ENCODE peak calls at places on chromosomes 2 and 18, in four cellular contexts. Y is MM.1S, V is GM23338, H is PC-9. S is an unnamed sample.

GRCh38 chr2:183164111-183165015 is 40.1 kb downstream of the NUP35 start:
- DNase-seq in V (no peak), Y (no peak), H (no peak), S (no peak)

GRCh38 chr18:56900195-56901094 is 246.4 kb upstream of the BOD1L2 start:
- DNase-seq in Y (no peak), V (no peak), H (no peak), S (no peak)

GRCh38 chr2:161943012-161943411 is 131.0 kb downstream of the DPP4 start:
- DNase-seq in V (no peak), Y (no peak), H (no peak), S (no peak)

GRCh38 chr2:42562474-42563144 is 5.8 kb upstream of the MTA3 start:
- DNase-seq in H (peak; percentile 99), Y (no peak), V (no peak), S (peak; percentile 85)

GRCh38 chr18:811192-812122 is 585 bp downstream of the YES1 start:
- DNase-seq in H (no peak), V (peak; percentile 64), Y (no peak), S (peak; percentile 37)

GRCh38 chr2:236819275-236820002 is 249.8 kb downstream of the ACKR3 start:
- DNase-seq in V (peak; percentile 17), Y (no peak), H (no peak), S (no peak)

GRCh38 chr2:86480105-86480504 is 38.9 kb downstream of the KDM3A start:
- DNase-seq in Y (no peak), V (no peak), H (no peak), S (no peak)

GRCh38 chr2:151407281-151407680 is 2.4 kb upstream of the RIF1 start:
- DNase-seq in V (no peak), H (no peak), Y (no peak), S (no peak)

GRCh38 chr2:203547356-203547755 is 12.3 kb upstream of the RAPH1 start:
- DNase-seq in Y (no peak), V (no peak), H (no peak), S (no peak)

GRCh38 chr2:39326644-39327043 is 82.9 kb upstream of the CDKL4 start:
- DNase-seq in Y (no peak), V (peak; percentile 53), H (no peak), S (no peak)

GRCh38 chr18:36783792-36784191 is 45.0 kb downstream of the TPGS2 start:
- DNase-seq in H (no peak), Y (no peak), V (no peak), S (no peak)

GRCh38 chr18:74745658-74746403 is 148.2 kb downstream of the ZNF407 start:
- DNase-seq in Y (no peak), V (no peak), H (peak; percentile 81), S (peak; percentile 89)

GRCh38 chr2:73776381-73776780 is 3.5 kb downstream of the DUSP11 start:
- DNase-seq in H (no peak), Y (no peak), V (no peak), S (no peak)

GRCh38 chr2:174606336-174606735 is 8.7 kb upstream of the WIPF1 start:
- DNase-seq in Y (no peak), V (no peak), H (no peak), S (peak; percentile 89)

GRCh38 chr18:11105463-11105862 is 43.9 kb downstream of the PIEZO2 start:
- DNase-seq in H (no peak), V (no peak), Y (no peak), S (no peak)

DNA sequence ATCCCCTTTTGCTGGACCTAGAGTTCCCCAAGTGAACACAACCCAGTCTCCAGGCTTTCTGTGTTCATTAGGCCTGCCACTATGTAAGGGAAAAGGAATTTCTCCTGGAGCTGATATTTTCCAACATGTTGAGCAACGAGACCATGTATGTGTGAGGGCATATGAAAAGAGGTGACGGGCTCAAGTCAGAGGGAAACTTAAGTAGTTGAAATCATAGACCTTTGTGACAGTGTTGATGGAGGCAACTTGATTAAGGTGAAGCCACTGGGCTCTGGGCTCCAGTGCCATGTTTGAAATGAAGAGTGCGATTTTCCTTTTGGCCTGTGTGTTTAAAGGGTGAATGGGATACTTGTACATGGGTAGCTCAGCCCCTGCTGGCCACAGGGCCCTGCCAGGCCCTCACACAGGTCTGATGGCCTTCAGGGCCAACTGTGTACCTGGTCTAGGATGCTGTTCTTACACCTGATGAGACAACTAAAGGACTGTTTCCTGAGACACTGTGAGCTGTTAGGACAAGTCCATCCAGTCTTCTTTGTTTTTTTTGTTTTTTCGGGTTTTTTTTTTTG is 27.1 kb downstream of the FOSL2 start:
- DNase-seq in H (no peak), Y (no peak), V (no peak), S (no peak)
- H3F3A ChIP-seq in H (peaks cover 85% of the 10 kb centered on the region), Y (no peaks in the 10 kb centered on the region), V (no peaks in the 10 kb centered on the region), S (peaks cover 5% of the 10 kb centered on the region)

DNA sequence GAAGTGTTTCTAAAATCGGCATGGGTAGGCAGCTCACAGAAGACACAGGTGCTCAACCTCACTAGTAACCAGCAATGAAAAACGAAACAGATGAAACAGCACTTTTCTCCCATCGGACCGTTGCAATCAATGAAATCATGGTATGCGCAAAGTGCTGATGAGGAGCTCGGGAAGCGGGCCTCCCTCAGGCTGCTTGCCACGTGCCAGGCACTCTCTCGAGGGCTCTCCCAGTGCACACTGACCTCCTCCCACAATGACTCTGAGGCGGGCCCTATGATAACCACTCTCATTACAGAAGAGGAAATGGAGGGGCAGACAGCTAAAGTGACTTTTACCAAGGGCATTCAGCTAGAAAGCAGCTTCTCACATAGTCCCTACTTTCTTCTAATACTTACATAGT is 3.8 kb upstream of the ANKRD23 start:
- DNase-seq in V (no peak), Y (peak; percentile 97), H (no peak), S (no peak)
- H3K9me2 ChIP-seq in V (no peaks in the 10 kb centered on the region), Y (no peaks in the 10 kb centered on the region), H (no peaks in the 10 kb centered on the region), S (no peaks in the 10 kb centered on the region)

DNA sequence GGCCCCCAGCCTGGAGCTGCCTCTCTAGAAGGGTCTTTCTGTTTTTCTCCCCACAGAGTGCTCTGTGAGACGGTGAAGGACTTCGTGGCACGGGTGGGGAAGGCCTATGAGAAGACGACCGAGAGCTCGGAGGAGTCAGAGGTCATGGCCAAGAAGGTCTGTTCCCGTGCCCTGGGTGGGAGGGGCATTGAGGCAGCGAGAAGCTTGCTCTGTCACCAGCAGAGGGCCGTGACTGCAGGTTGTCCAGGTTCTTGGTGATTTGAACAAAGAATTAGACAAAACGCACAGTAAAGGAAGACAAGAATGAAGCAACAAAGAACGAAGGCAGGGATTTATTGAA is 93.9 kb downstream of the DGKD start:
- DNase-seq in Y (no peak), V (peak; percentile 62), H (peak; percentile 55), S (peak; percentile 17)
- TF ChIP-seq CTCF in Y (peak; percentile 11), V (peak; percentile 47), H (peak; percentile 42), S (peak; percentile 50)

GRCh38 chr2:241334813-241335212 is 19.1 kb downstream of the SEPTIN2 start:
- DNase-seq in V (no peak), H (no peak), Y (no peak), S (no peak)

GRCh38 chr2:241340621-241341163 is 15.4 kb upstream of the FARP2 start:
- DNase-seq in V (no peak), Y (peak; percentile 82), H (no peak), S (no peak)

GRCh38 chr2:241344925-241345651 is 11.0 kb upstream of the FARP2 start:
- DNase-seq in H (no peak), V (no peak), Y (no peak), S (no peak)

DNA sequence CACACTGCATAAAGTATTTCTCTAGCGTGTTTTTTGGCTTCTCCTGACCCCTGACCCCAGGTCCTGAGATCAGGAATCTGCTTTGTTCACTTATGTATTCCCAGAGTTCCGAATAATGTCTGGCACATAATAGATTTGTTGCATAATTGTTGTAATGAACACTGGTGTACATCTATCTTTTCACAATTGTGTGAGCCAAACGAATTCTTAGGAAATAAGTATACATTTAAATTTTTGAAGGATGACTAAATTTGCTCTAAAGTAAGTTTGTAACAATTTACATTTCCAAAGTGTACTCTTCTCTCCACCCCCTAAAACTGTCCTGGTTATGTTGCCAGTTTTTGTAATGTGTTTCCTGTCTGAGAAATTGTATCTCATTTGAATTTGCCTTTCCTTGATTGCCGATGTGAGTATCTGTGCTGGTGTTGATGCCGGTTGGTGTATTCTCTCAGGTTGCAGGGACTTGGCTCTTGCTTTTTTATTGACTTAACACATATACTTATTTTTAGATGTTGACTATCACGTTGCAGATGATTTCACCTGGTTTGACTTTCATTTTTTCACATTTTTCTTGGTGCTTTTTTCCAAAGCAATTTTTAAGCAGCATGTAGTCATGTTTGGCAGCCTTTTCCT is 16.1 kb upstream of the FARP2 start:
- DNase-seq in Y (peak; percentile 24), H (no peak), V (no peak), S (no peak)
- H3F3A ChIP-seq in Y (peaks cover 45% of the 10 kb centered on the region), H (peaks cover 41% of the 10 kb centered on the region), V (peaks cover 8% of the 10 kb centered on the region), S (no peaks in the 10 kb centered on the region)

GRCh38 chr2:218990612-218991011 is 2.6 kb downstream of the CRYBA2 start:
- DNase-seq in Y (no peak), V (no peak), H (no peak), S (no peak)

GRCh38 chr2:218992196-218992595 is 1.0 kb downstream of the CRYBA2 start:
- DNase-seq in H (no peak), Y (no peak), V (no peak), S (no peak)

GRCh38 chr2:218993345-218994315 is at the start of gene CRYBA2:
- DNase-seq in Y (peak; percentile 52), V (peak; percentile 59), H (no peak), S (peak; percentile 61)

GRCh38 chr2:218991674-218992168 is 1.5 kb downstream of the CRYBA2 start:
- DNase-seq in H (no peak), V (peak; percentile 45), Y (no peak), S (peak; percentile 17)

GRCh38 chr2:218992703-218993344 is 398 bp downstream of the CRYBA2 start:
- DNase-seq in Y (peak; percentile 33), H (no peak), V (peak; percentile 38), S (peak; percentile 30)
- H3K9me2 ChIP-seq in Y (no peaks in the 10 kb centered on the region), H (no peaks in the 10 kb centered on the region), V (no peaks in the 10 kb centered on the region), S (no peaks in the 10 kb centered on the region)

DNA sequence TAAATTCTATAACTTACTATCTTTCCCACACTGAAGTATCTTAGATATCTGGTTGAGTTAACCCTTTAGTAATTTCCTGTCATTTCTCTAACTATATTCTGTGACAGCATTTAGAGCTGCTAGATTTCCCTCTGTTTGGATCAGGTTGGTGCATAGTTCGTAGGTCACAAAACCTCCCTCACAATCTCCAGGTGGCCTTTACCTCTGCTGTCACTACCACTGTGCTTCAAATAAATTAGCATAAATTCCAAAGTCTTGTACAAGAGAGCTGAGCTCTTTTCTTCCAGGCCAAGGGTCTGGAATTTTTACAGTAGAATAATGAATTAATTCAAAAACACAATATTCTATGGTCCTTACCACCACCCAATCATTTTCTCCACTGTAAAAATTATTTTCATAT is 739.7 kb downstream of the ERBB4 start:
- DNase-seq in V (peak; percentile 50), Y (no peak), H (no peak), S (no peak)
- TF ChIP-seq CTCF in V (no peak), Y (no peak), H (no peak), S (no peak)

GRCh38 chr2:36367497-36368353 is 12.1 kb downstream of the CRIM1 start:
- DNase-seq in V (peak; percentile 80), Y (no peak), H (peak; percentile 76), S (peak; percentile 47)
- H3F3A ChIP-seq in V (no peaks in the 10 kb centered on the region), Y (no peaks in the 10 kb centered on the region), H (peaks cover 51% of the 10 kb centered on the region), S (peaks cover 7% of the 10 kb centered on the region)

GRCh38 chr2:65018141-65018582 is 29.0 kb downstream of the SLC1A4 start:
- DNase-seq in H (no peak), Y (no peak), V (no peak), S (no peak)

GRCh38 chr2:65017335-65017734 is 28.1 kb downstream of the SLC1A4 start:
- DNase-seq in Y (no peak), H (no peak), V (peak; percentile 60), S (peak; percentile 28)

GRCh38 chr2:65013776-65014175 is 24.6 kb downstream of the SLC1A4 start:
- DNase-seq in Y (no peak), H (no peak), V (no peak), S (no peak)

GRCh38 chr2:65016789-65017188 is 27.6 kb downstream of the SLC1A4 start:
- DNase-seq in H (no peak), Y (no peak), V (no peak), S (no peak)

GRCh38 chr2:65015731-65016130 is 26.5 kb downstream of the SLC1A4 start:
- DNase-seq in H (no peak), V (no peak), Y (no peak), S (no peak)
- H3K9me2 ChIP-seq in H (no peaks in the 10 kb centered on the region), V (no peaks in the 10 kb centered on the region), Y (no peaks in the 10 kb centered on the region), S (no peaks in the 10 kb centered on the region)

S was measured in PC-3.